ENCODE peak calls at places on chromosome 6, in seven cellular contexts. S is NCI-H446; Q is fibroblast of pulmonary artery; R is activated CD4-positive, CD25-positive, alpha-beta regulatory T cell treated with anti-CD3 and anti-CD28 coated beads, Interleukin-2, amount 50 U/mL, for 72 hours; H is neural crest cell; T is amniotic stem cell; P is AG08395. C is an unnamed sample.
A peak's percentile ranks its signal among the peaks of the same experiment; 100 is the strongest.

GRCh38 chr6:38337819-38338465 is 301.8 kb downstream of the BTBD9 start:
- DNase-seq in S (no peak), Q (peak; percentile 77), R (no peak), H (no peak), T (peak; percentile 59), P (peak; percentile 66), C (peak; percentile 64)

GRCh38 chr6:131172237-131172636 is 37.0 kb downstream of the AKAP7 start:
- DNase-seq in S (no peak), Q (peak; percentile 32), R (no peak), H (no peak), T (no peak), P (no peak), C (peak; percentile 28)

GRCh38 chr6:155100087-155100486 is 105.0 kb downstream of the TIAM2 start:
- DNase-seq in S (peak; percentile 74), Q (no peak), R (no peak), H (no peak), T (no peak), P (no peak), C (no peak)

GRCh38 chr6:116954938-116955337 is 77.9 kb downstream of the RFX6 start:
- DNase-seq in S (no peak), Q (no peak), R (no peak), H (no peak), T (no peak), P (no peak), C (no peak)

GRCh38 chr6:49744259-49744658 is at the start of gene CRISP3:
- DNase-seq in S (no peak), Q (no peak), R (no peak), H (no peak), T (no peak), P (no peak), C (no peak)

GRCh38 chr6:2858678-2859324 is 17.1 kb upstream of the SERPINB1 start:
- DNase-seq in S (no peak), Q (peak; percentile 24), R (no peak), H (no peak), T (no peak), P (no peak), C (no peak)

GRCh38 chr6:86707545-86708120 is 229.7 kb upstream of the HTR1E start:
- DNase-seq in S (no peak), Q (no peak), R (no peak), H (no peak), T (no peak), P (no peak), C (no peak)

GRCh38 chr6:168440520-168441433 is at the start of gene SMOC2:
- DNase-seq in S (no peak), Q (no peak), R (no peak), H (no peak), T (no peak), P (no peak), C (no peak)

GRCh38 chr6:47061631-47062300 is 19.6 kb upstream of the ADGRF1 start:
- DNase-seq in S (no peak), Q (peak; percentile 52), R (no peak), H (no peak), T (no peak), P (peak; percentile 42), C (peak; percentile 2)

GRCh38 chr6:35146453-35146852 is 5.3 kb upstream of the TCP11 start:
- DNase-seq in S (peak; percentile 4), Q (peak; percentile 68), R (no peak), H (peak; percentile 42), T (no peak), P (peak; percentile 70), C (peak; percentile 53)

GRCh38 chr6:26599591-26599990 is 2.8 kb downstream of the ABT1 start:
- DNase-seq in S (no peak), Q (no peak), R (no peak), H (no peak), T (no peak), P (no peak), C (no peak)

GRCh38 chr6:9225441-9225871 is 790.1 kb upstream of the SLC35B3 start:
- DNase-seq in S (no peak), Q (peak; percentile 57), R (no peak), H (no peak), T (no peak), P (peak; percentile 46), C (peak; percentile 58)

GRCh38 chr6:16496982-16497823 is 258.8 kb downstream of the GMPR start:
- DNase-seq in S (no peak), Q (peak; percentile 50), R (no peak), H (no peak), T (no peak), P (peak; percentile 24), C (peak; percentile 15)

GRCh38 chr6:124943658-124944057 is 18.6 kb upstream of the RNF217 start:
- DNase-seq in S (no peak), Q (peak; percentile 44), R (no peak), H (no peak), T (no peak), P (no peak), C (no peak)

GRCh38 chr6:139977887-139978332 is 603.5 kb upstream of the CITED2 start:
- DNase-seq in S (no peak), Q (peak; percentile 96), R (no peak), H (no peak), T (no peak), P (peak; percentile 29), C (peak; percentile 86)

GRCh38 chr6:81808834-81809598 is 56.5 kb upstream of the TENT5A start:
- DNase-seq in S (no peak), Q (peak; percentile 57), R (no peak), H (no peak), T (no peak), P (no peak), C (no peak)

GRCh38 chr6:127590344-127590743 is 13.4 kb downstream of the C6orf58 start:
- DNase-seq in S (no peak), Q (no peak), R (no peak), H (no peak), T (no peak), P (no peak), C (no peak)

GRCh38 chr6:4894049-4894448 is 109.8 kb downstream of the RPP40 start:
- DNase-seq in S (no peak), Q (no peak), R (no peak), H (no peak), T (no peak), P (no peak), C (no peak)